ENCODE peak calls at places on chromosomes 7 and 10, in four cellular contexts. O, U, T and M are unnamed samples.

GRCh38 chr7:150451097-150451793 is 815 bp downstream of the GIMAP8 start:
- DNase-seq in T (no peak), O (peak), U (no peak), M (peak)

GRCh38 chr7:18337023-18337422 is 158.5 kb upstream of the HDAC9 start:
- DNase-seq in U (no peak), T (no peak), O (no peak), M (no peak)

GRCh38 chr7:31883761-31884164 is 186.4 kb downstream of the PDE1C start:
- DNase-seq in T (peak), U (peak), O (no peak), M (no peak)

GRCh38 chr10:51397695-51398094 is 301.7 kb downstream of the CSTF2T start:
- DNase-seq in T (peak), U (peak), O (peak), M (no peak)

GRCh38 chr7:22443370-22444180 is 56.4 kb downstream of the STEAP1B start:
- DNase-seq in T (peak), U (peak), O (peak), M (no peak)

GRCh38 chr10:116889066-116889465 is 39.8 kb downstream of the ENO4 start:
- DNase-seq in O (no peak), T (no peak), U (no peak), M (no peak)

GRCh38 chr10:31242902-31243301 is 76.1 kb upstream of the ZEB1 start:
- DNase-seq in T (peak), U (peak), O (no peak), M (no peak)

GRCh38 chr7:14717711-14718304 is 184.7 kb downstream of the DGKB start:
- DNase-seq in U (no peak), O (no peak), T (peak), M (peak)

GRCh38 chr7:122299935-122300606 is 4.5 kb downstream of the FEZF1 start:
- DNase-seq in T (no peak), O (no peak), U (no peak), M (no peak)

GRCh38 chr10:72068901-72069446 is 19.4 kb downstream of the SPOCK2 start:
- DNase-seq in T (no peak), U (no peak), O (no peak), M (no peak)

GRCh38 chr7:97801108-97801507 is 69.2 kb downstream of the TAC1 start:
- DNase-seq in U (no peak), O (no peak), T (no peak), M (no peak)

GRCh38 chr7:77426521-77427051 is 10.4 kb upstream of the GSAP start:
- DNase-seq in O (no peak), T (peak), U (no peak), M (no peak)

GRCh38 chr10:120221873-120222485 is 235.0 kb upstream of the PLPP4 start:
- DNase-seq in U (peak), O (peak), T (peak), M (peak)

GRCh38 chr7:129136887-129137647 is 7.4 kb upstream of the TSPAN33 start:
- DNase-seq in U (no peak), T (no peak), O (no peak), M (no peak)

GRCh38 chr7:77831481-77831880 is 32.9 kb downstream of the PHTF2 start:
- DNase-seq in U (peak), T (no peak), O (no peak), M (no peak)

GRCh38 chr10:13079776-13080050 is 20.2 kb upstream of the OPTN start:
- DNase-seq in U (no peak), O (no peak), T (no peak), M (peak)

GRCh38 chr7:113831509-113831908 is 87.3 kb downstream of the PPP1R3A start:
- DNase-seq in O (no peak), U (no peak), T (peak), M (no peak)

GRCh38 chr7:24936121-24936824 is 43.7 kb downstream of the OSBPL3 start:
- DNase-seq in U (no peak), T (peak), O (no peak), M (no peak)

GRCh38 chr7:155214328-155214986 is 83.2 kb upstream of the INSIG1 start:
- DNase-seq in O (no peak), U (peak), T (no peak), M (no peak)
- H3K4me3 ChIP-seq in O (no peak), U (peak), T (no peak), M (no peak)

GRCh38 chr7:120190566-120190965 is 82.4 kb upstream of the KCND2 start:
- DNase-seq in O (no peak), U (no peak), T (no peak), M (no peak)
- H3K9ac ChIP-seq in O (no peak), U (no peak), T (no peak), M (no peak)

DNA sequence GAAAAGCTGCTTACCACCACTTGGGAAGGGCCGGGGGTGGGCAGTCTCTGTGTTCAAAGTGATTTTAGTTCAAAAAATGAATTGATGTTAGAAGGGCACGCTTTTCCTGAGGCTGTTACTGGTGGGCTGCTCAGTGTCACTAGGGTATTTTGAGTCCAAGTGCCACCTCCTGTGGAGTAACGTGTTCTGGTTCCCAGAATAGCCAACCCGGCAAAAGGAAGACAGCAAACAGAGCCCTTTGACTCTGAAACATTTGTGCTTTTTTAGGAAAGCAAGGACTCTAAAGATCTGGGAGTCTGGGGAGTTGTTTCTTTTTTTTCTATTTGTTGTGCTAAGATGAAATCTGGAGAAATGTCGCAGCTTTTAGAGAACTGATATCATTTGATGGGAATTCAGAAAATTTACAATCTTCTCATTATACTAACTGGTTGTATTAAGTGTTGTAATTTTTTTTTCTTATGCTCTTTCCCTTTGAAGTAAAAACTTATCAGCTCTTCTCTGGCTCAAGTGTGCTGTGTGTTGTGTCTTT is 66.2 kb downstream of the MKX start:
- DNase-seq in U (no peak), O (no peak), T (no peak), M (no peak)
- H3K4me3 ChIP-seq in U (no peak), O (no peak), T (no peak), M (no peak)

GRCh38 chr7:156002362-156003001 is 190.2 kb upstream of the SHH start:
- DNase-seq in U (no peak), T (no peak), O (no peak), M (no peak)

GRCh38 chr7:156001496-156002260 is 189.4 kb upstream of the SHH start:
- DNase-seq in T (no peak), U (no peak), O (no peak), M (no peak)

GRCh38 chr7:156004265-156005201 is 192.3 kb upstream of the SHH start:
- DNase-seq in U (no peak), T (no peak), O (no peak), M (no peak)

GRCh38 chr7:156005202-156005821 is 193.0 kb upstream of the SHH start:
- DNase-seq in O (no peak), T (no peak), U (no peak), M (no peak)

DNA sequence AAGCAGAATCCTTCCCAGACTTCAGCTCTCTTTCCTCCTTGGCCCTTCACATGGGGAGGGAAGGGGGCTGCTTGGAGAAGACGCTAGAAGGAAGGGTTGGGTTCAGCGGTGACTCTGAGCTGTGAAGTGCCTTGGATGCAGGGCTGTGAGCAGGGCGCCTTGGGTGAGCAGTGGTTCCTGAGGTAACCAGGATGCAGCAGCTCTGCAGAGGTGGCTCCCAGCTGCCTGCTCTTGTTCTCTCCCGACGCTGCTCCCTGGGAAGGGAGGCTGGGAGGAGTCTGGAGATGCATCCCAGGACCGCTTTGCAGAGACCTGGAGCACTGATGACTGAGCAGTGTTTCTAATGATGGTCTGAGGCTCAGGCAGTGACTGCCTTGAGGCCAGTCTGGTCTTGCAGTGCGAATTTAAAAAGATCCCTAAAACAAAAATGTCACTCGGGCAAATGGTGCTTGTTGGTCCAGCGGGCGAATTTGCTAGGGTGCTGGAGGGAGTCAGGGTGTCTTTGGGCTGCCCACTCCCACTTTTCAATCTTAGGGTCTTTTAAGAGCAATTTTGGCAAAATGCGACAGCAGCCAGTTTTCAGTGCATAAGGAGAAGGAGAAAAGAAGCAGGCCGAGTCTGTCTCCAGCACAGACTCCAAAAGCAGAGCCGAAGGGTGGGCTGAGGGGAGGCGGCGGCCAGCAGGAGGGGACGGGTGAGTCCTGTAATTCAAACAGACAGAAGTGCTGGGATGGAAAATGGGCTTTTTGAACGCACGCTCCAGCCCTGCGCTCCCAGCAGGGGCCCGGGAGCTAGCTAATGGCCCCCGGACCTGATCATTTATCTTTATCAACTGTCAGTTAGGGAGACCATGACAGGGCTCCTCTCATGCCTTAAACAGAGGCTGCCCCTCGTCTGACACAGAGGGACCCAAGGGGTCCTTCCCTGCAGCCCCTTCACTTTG is 191.2 kb upstream of the SHH start:
- DNase-seq in O (peak), T (no peak), U (no peak), M (no peak)
- H3K9ac ChIP-seq in O (no peak), T (no peak), U (no peak), M (no peak)

GRCh38 chr7:124782335-124782734 is 16.7 kb upstream of the GPR37 start:
- DNase-seq in O (no peak), U (no peak), T (no peak), M (no peak)

GRCh38 chr7:124781418-124781817 is 15.8 kb upstream of the GPR37 start:
- DNase-seq in U (no peak), O (no peak), T (no peak), M (no peak)

GRCh38 chr7:124783271-124783670 is 17.7 kb upstream of the GPR37 start:
- DNase-seq in T (no peak), O (no peak), U (no peak), M (no peak)

GRCh38 chr7:124780608-124781007 is 15.0 kb upstream of the GPR37 start:
- DNase-seq in O (no peak), T (no peak), U (no peak), M (no peak)

DNA sequence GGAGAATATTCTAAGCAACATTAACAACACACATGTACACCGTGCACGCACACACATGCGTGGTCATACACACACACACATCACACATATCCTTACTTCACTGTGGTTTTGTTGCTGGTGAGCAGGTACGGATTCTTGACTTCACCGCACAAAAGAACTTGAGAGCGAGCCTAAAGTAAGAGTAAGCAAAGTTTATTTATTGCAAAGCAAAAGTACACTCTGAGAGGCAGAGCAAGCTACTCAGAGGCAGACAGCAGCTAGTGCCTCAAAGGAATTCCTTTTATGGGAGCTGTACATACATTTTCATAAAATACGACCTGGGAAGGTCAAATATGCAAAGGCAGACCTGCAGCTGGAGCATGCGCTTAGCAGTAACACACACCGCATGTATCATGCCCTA is 16.3 kb upstream of the GPR37 start:
- DNase-seq in U (no peak), O (no peak), T (no peak), M (no peak)
- H3K4me3 ChIP-seq in U (no peak), O (no peak), T (no peak), M (no peak)